ENCODE peak calls at places on chromosomes 13 and 19, in ten cellular contexts. U is BE2C; K is CD8-positive, alpha-beta T cell; J is tibial artery; D is AG04450; E is GM06990; R is K562; F is bronchial epithelial cell; Q is kidney epithelial cell; I is heart right ventricle. W is an unnamed sample.

GRCh38 chr13:110644892-110645521 is 29.7 kb downstream of the NAXD start:
- DNase-seq in U (peak; percentile 83), K (no peak), J (peak; percentile 88), D (peak; percentile 37), E (no peak), R (no peak), F (peak; percentile 50), Q (peak; percentile 34), I (peak; percentile 62), W (peak; percentile 84)

GRCh38 chr13:20993661-20994440 is 67.5 kb downstream of the LATS2 start:
- DNase-seq in U (no peak), K (no peak), J (no peak), D (no peak), E (no peak), R (peak; percentile 59), F (peak; percentile 50), Q (no peak), I (no peak), W (no peak)

GRCh38 chr19:31113250-31113685 is 236.0 kb downstream of the TSHZ3 start:
- DNase-seq in U (no peak), K (no peak), J (no peak), D (no peak), E (no peak), R (no peak), F (no peak), Q (no peak), I (no peak), W (no peak)

GRCh38 chr19:50198431-50199253 is 4.8 kb upstream of the MYH14 start:
- DNase-seq in U (no peak), K (no peak), J (no peak), D (no peak), E (no peak), R (no peak), F (no peak), Q (no peak), I (peak; percentile 58), W (no peak)

GRCh38 chr19:20077791-20078463 is at the start of gene ZNF90:
- DNase-seq in U (peak; percentile 96), K (peak; percentile 73), J (peak; percentile 97), D (peak; percentile 92), E (peak; percentile 49), R (peak; percentile 6), F (peak; percentile 90), Q (peak; percentile 91), I (peak; percentile 97), W (peak; percentile 51)

GRCh38 chr19:54109651-54110050 is 5.8 kb downstream of the TFPT start:
- DNase-seq in U (no peak), K (no peak), J (no peak), D (no peak), E (no peak), R (peak; percentile 56), F (no peak), Q (no peak), I (no peak), W (no peak)

GRCh38 chr13:85508683-85509329 is 290.4 kb downstream of the SLITRK6 start:
- DNase-seq in U (peak; percentile 34), K (no peak), J (no peak), D (no peak), E (no peak), R (no peak), F (peak; percentile 37), Q (no peak), I (no peak), W (no peak)

GRCh38 chr13:42580644-42581043 is 6.7 kb downstream of the TNFSF11 start:
- DNase-seq in U (no peak), K (no peak), J (no peak), D (no peak), E (no peak), R (no peak), F (peak; percentile 60), Q (no peak), I (no peak), W (no peak)

GRCh38 chr13:42740753-42741152 is 40.6 kb upstream of the FAM216B start:
- DNase-seq in U (peak; percentile 55), K (no peak), J (no peak), D (no peak), E (no peak), R (peak; percentile 5), F (peak; percentile 65), Q (peak; percentile 7), I (peak; percentile 23), W (no peak)

GRCh38 chr19:48741222-48741999 is 1.0 kb upstream of the RASIP1 start:
- DNase-seq in U (peak; percentile 75), K (no peak), J (no peak), D (no peak), E (peak; percentile 37), R (peak; percentile 94), F (peak; percentile 32), Q (no peak), I (peak; percentile 61), W (peak; percentile 38)

GRCh38 chr13:35936579-35936978 is 194.6 kb downstream of the DCLK1 start:
- DNase-seq in U (no peak), K (no peak), J (no peak), D (no peak), E (no peak), R (no peak), F (no peak), Q (no peak), I (no peak), W (no peak)
- TF ChIP-seq CTCF in U (no peak), K (no peak), J (no peak), D (no peak), E (no peak), R (no peak), F (no peak), Q (no peak), I (no peak), W (no peak)

DNA sequence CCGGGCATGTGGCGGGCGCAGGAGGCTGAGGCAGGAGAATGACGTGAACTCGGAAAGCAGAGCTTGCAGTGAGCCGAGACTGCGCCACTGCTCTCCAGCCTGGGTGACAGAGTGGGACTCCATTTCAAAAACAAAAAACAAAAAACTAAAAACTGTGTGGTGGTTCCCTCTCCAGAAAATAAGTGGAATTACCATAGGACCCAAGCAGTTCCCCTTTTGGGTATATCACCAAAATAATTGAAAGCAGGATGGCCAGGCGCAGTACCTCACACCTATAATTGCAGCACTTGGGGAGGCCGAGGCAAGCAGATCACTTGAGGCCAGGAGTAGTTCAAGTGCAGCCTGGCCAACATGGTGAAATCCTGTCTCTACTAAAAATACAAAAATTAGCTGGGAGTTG is 15.7 kb upstream of the LDLR start:
- DNase-seq in U (no peak), K (no peak), J (no peak), D (no peak), E (no peak), R (no peak), F (no peak), Q (no peak), I (no peak), W (no peak)
- H3K4me3 ChIP-seq in U (no peak overlapping the region), K (no peak overlapping the region), J (no peak overlapping the region), D (no peak overlapping the region), E (no peak overlapping the region), R (no peak overlapping the region), F (no peak overlapping the region), Q (no peak overlapping the region), I (no peak overlapping the region), W (no peak overlapping the region)

GRCh38 chr19:16627928-16628182 is 149 bp downstream of the MED26 start:
- DNase-seq in U (no peak), K (no peak), J (no peak), D (no peak), E (no peak), R (no peak), F (no peak), Q (no peak), I (no peak), W (no peak)
- TF ChIP-seq CTCF in U (no peak), K (no peak), J (no peak), D (no peak), E (no peak), R (no peak), F (no peak), Q (no peak), I (no peak), W (no peak)

DNA sequence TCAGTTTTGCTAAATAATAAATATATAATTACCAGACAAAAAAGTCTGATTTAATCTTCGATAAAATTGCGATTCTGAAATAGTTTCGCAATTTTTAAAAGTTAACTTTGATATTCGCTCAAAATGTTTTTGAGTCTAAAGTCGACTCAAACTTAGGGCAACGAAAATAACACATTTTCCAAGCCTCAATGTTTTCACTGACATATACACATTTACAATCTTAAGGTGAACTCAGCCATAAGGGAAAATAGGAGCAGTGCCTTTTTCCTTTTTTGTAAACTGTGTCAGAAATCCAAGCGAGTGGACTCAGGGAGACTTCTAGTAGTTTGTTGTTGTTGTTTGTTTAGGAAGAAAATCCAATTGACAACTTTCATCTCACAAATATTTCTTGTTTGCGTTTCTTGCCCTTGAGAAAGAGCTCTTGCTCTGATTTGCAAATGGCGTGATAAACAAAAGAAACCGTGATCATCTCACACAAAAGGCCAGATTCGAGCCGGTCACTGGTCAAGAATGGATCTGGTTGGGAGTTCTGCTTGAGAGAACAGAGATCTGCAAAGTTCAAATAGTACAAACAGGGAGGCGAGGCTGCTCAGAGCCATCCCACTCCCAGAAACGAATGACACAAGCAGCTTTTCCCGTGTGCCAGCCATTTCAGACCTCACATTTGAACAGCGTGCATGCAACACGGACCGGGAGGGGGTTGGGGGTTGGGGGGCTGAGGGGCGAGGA is 2.1 kb downstream of the SOX21 start:
- DNase-seq in U (no peak), K (no peak), J (no peak), D (no peak), E (no peak), R (no peak), F (no peak), Q (no peak), I (no peak), W (no peak)
- H3K4me3 ChIP-seq in U (no peak overlapping the region), K (no peak overlapping the region), J (no peak overlapping the region), D (no peak overlapping the region), E (no peak overlapping the region), R (no peak overlapping the region), F (no peak overlapping the region), Q (no peak overlapping the region), I (no peak overlapping the region), W (no peak overlapping the region)

DNA sequence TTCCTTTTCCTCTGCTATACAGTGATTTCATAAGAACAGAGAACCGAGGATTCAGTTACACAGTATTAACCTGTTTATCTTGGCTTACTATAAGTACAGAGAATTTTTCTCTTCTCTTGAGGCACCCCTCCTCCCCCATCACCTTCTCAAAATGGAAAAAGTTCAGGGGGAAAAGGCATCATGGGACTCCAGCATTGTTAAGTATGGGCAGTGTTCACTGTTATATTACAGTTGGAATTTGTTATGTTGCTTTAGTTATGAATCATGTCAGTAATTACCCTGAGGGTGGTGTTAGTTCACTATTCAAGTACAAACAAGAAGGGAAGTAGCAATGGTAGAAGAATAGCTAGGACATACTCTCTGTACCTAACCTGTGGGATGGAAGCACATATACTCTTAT is 12.1 kb downstream of the LPAR6 start:
- DNase-seq in U (no peak), K (no peak), J (no peak), D (no peak), E (no peak), R (no peak), F (peak; percentile 98), Q (no peak), I (no peak), W (peak; percentile 18)
- TF ChIP-seq CTCF in U (no peak), K (no peak), J (no peak), D (no peak), E (no peak), R (no peak), F (no peak), Q (no peak), I (no peak), W (no peak)